ENCODE peak calls at places on chromosomes 4 and X, in seven cellular contexts. Z, H, J, X, W, E and O are unnamed samples. For H3K27me3, the result is how much of the 10 kb centered on the place peaks cover.

GRCh38 chrX:63350551-63350950 is 581 bp downstream of the SPIN4 start:
- DNase-seq in E (peak), H (peak), Z (peak), J (peak), W (no peak), X (peak), O (no peak)

GRCh38 chrX:119622356-119623232 is 16.4 kb upstream of the NKRF start:
- DNase-seq in E (no peak), H (no peak), W (peak), Z (no peak), J (peak), X (no peak), O (peak)

GRCh38 chrX:9710332-9710731 is 55.3 kb downstream of the GPR143 start:
- DNase-seq in J (no peak), H (no peak), X (no peak), W (no peak), E (no peak), Z (no peak), O (no peak)

GRCh38 chr4:3388461-3389185 is 53.1 kb upstream of the HGFAC start:
- DNase-seq in E (peak), X (peak), H (no peak), Z (peak), J (peak), W (peak), O (no peak)

GRCh38 chrX:67604979-67605703 is 61.3 kb downstream of the AR start:
- DNase-seq in J (peak), W (no peak), H (no peak), Z (no peak), X (no peak), E (no peak), O (no peak)

GRCh38 chr4:158835456-158836369 is 66.9 kb downstream of the FNIP2 start:
- DNase-seq in E (no peak), H (no peak), W (no peak), J (no peak), Z (no peak), X (no peak), O (no peak)

GRCh38 chrX:150544222-150544787 is 24.1 kb upstream of the MTM1 start:
- DNase-seq in H (peak), X (no peak), J (no peak), Z (no peak), W (no peak), E (no peak), O (no peak)

GRCh38 chrX:20974326-20974725 is 399.9 kb upstream of the CNKSR2 start:
- DNase-seq in W (no peak), Z (no peak), E (no peak), H (no peak), X (no peak), J (no peak), O (no peak)

GRCh38 chrX:19721726-19722370 is 165.6 kb downstream of the SH3KBP1 start:
- DNase-seq in X (no peak), W (no peak), J (no peak), H (no peak), E (no peak), Z (no peak), O (no peak)

GRCh38 chr4:176814770-176815169 is 22.0 kb upstream of the VEGFC start:
- DNase-seq in J (no peak), W (no peak), H (no peak), X (no peak), E (no peak), Z (no peak), O (no peak)

GRCh38 chrX:147635186-147635585 is 276.5 kb upstream of the FMR1 start:
- DNase-seq in H (no peak), X (no peak), J (no peak), W (no peak), Z (no peak), E (no peak), O (no peak)

GRCh38 chr4:71229477-71230257 is 109.2 kb upstream of the SLC4A4 start:
- DNase-seq in H (peak), W (no peak), X (no peak), E (no peak), J (peak), Z (peak), O (peak)

GRCh38 chr4:128322986-128323385 is 35.4 kb upstream of the PGRMC2 start:
- DNase-seq in W (no peak), H (no peak), Z (no peak), X (no peak), J (peak), E (no peak), O (no peak)
- H3K27ac ChIP-seq in W (no peak), H (no peak), Z (peak), X (no peak), J (peak), E (no peak), O (no peak)

GRCh38 chrX:122546269-122546668 is 637.8 kb upstream of the GRIA3 start:
- DNase-seq in J (no peak), W (no peak), E (no peak), Z (no peak), X (no peak), H (no peak), O (no peak)
- TF ChIP-seq POLR2AphosphoS5 in J (no peak), W (no peak), E (no peak), Z (no peak), X (no peak), H (no peak), O (no peak)

DNA sequence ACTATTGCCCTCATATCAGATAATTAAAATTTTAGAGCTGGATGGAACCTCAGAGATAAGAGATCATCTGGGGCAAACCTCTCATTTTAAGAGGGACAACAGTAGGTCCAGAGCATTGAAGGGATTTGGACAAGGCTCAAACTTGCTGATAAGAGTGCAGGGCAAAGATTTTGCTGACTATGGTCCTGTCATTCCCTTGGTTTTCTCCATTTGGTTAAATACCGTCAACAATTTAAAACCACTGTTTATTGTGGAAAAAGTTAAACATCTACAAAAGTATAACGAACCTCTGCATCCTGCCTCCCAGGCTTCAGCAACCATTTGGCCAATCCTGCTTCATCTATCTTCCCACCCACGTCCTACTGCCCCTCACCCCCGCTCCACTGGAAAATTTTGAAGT is 10.7 kb upstream of the KIT start:
- DNase-seq in W (no peak), E (no peak), H (no peak), Z (no peak), J (no peak), X (no peak), O (no peak)
- H3K27me3 ChIP-seq in W (under half), E (under half), H (under half), Z (under half), J (under half), X (under half), O (under half)

GRCh38 chr4:117783716-117784115 is 250.6 kb upstream of the NDST3 start:
- DNase-seq in H (no peak), J (peak), W (no peak), Z (no peak), E (no peak), X (no peak), O (no peak)
- H3K27ac ChIP-seq in H (no peak), J (no peak), W (no peak), Z (no peak), E (no peak), X (no peak), O (no peak)

DNA sequence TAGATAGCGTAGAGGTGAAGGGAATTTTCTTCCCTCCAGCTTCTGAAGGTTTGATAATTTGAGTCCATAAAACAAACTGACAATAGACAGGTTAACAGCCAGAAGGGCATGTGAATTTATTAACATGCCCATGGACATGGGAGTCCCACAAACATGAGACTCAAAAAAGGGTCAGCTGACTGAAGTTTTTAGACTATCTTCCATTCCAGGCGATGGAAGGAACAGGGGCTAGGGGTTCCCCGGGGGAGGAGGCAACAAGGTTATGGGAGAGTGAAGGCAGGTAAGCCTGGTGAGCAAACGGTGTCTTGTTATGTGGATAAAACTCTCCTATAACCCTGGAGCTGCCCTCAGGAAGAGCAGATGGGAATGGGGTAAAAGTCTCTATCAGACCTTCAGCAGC is 81.5 kb upstream of the SORBS2 start:
- DNase-seq in E (no peak), J (no peak), H (no peak), Z (no peak), W (no peak), X (no peak), O (no peak)
- TF ChIP-seq POLR2AphosphoS5 in E (no peak), J (no peak), H (no peak), Z (no peak), W (no peak), X (no peak), O (no peak)

DNA sequence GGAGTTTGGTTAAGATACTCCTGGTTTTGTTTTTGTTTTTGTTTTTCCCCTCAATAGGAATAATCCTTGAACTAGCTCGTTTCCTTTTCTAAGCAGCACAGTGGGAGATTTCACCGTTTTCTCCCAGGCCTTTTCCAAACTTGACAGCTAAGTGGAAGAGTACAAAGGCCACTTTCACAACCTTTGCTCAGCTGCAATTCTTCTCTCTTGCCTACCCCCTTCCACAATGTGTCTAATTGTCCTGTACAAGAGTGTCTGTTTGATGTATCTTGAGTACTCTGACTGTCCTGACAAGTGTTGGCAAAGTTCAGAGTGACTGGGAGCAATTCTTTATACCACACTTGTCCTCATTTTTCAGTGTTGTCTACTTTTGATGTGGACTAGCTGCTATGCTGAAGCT is 674.3 kb upstream of the AMOT start:
- DNase-seq in X (no peak), J (no peak), E (no peak), W (no peak), Z (no peak), H (no peak), O (no peak)
- H3K27me3 ChIP-seq in X (under half), J (under half), E (under half), W (under half), Z (under half), H (under half), O (under half)